ENCODE peak calls at places on chromosomes 12 and 14, in four cellular contexts. H, C, N and P are unnamed samples.

GRCh38 chr14:104732355-104732804 is 8.4 kb downstream of the ADSS1 start:
- DNase-seq in H (peak), N (no peak), C (no peak), P (no peak)

GRCh38 chr12:12486661-12487240 is 75.9 kb downstream of the DUSP16 start:
- DNase-seq in C (no peak), H (no peak), N (no peak), P (peak)

GRCh38 chr12:86551146-86551571 is 295.0 kb upstream of the MGAT4C start:
- DNase-seq in C (no peak), H (no peak), N (no peak), P (no peak)

GRCh38 chr12:6383572-6384498 is at the start of gene LTBR:
- DNase-seq in N (peak), H (peak), C (peak), P (no peak)

GRCh38 chr12:22993639-22994038 is 368.7 kb downstream of the ETNK1 start:
- DNase-seq in C (no peak), N (no peak), H (no peak), P (peak)

GRCh38 chr12:104219361-104219892 is 3.8 kb downstream of the TXNRD1 start:
- DNase-seq in C (peak), H (no peak), N (peak), P (peak)

GRCh38 chr12:1815108-1815507 is 5.3 kb upstream of the LRTM2 start:
- DNase-seq in N (no peak), H (no peak), C (no peak), P (no peak)

GRCh38 chr14:68651652-68652432 is 141.0 kb downstream of the ZFP36L1 start:
- DNase-seq in C (no peak), H (no peak), N (no peak), P (peak)

GRCh38 chr14:35826218-35826951 is at the start of gene BRMS1L:
- DNase-seq in N (peak), H (peak), C (peak), P (peak)

GRCh38 chr12:73867147-73867546 is 670.5 kb upstream of the ATXN7L3B start:
- DNase-seq in H (no peak), C (no peak), N (no peak), P (no peak)

GRCh38 chr14:35754671-35755070 is 54.4 kb downstream of the RALGAPA1 start:
- DNase-seq in N (no peak), H (no peak), C (no peak), P (no peak)

GRCh38 chr12:11754256-11754655 is 104.8 kb downstream of the ETV6 start:
- DNase-seq in C (no peak), H (no peak), N (no peak), P (no peak)

GRCh38 chr14:92040431-92041040 is 677 bp upstream of the TRIP11 start:
- DNase-seq in C (no peak), N (peak), H (no peak), P (peak)

GRCh38 chr12:54039417-54040147 is 6.7 kb downstream of the HOXC5 start:
- DNase-seq in H (no peak), N (no peak), C (no peak), P (no peak)

GRCh38 chr14:58770501-58770982 is 132.8 kb downstream of the DACT1 start:
- DNase-seq in H (no peak), N (no peak), C (no peak), P (no peak)

GRCh38 chr12:123388948-123389559 is 5.1 kb downstream of the KMT5A start:
- DNase-seq in C (no peak), N (no peak), H (no peak), P (no peak)

GRCh38 chr12:118589162-118589561 is 212.8 kb downstream of the SUDS3 start:
- DNase-seq in N (no peak), C (no peak), H (no peak), P (no peak)

GRCh38 chr12:6551496-6552139 is 4.2 kb downstream of the IFFO1 start:
- DNase-seq in N (peak), C (no peak), H (no peak), P (no peak)

GRCh38 chr12:132453361-132454133 is 36.4 kb upstream of the FBRSL1 start:
- DNase-seq in N (no peak), C (peak), H (no peak), P (no peak)

GRCh38 chr14:44149597-44149996 is 357.5 kb downstream of the FSCB start:
- DNase-seq in H (no peak), N (no peak), C (no peak), P (peak)

GRCh38 chr14:101713641-101714349 is 47.7 kb upstream of the PPP2R5C start:
- DNase-seq in C (no peak), H (peak), N (no peak), P (no peak)

GRCh38 chr12:64633940-64634337 is 23.6 kb downstream of the RASSF3 start:
- DNase-seq in N (peak), C (no peak), H (peak), P (no peak)

GRCh38 chr12:68976304-68976915 is 43.4 kb upstream of the CPM start:
- DNase-seq in N (no peak), C (no peak), H (no peak), P (no peak)

GRCh38 chr12:104243551-104243950 is 28.0 kb downstream of the TXNRD1 start:
- DNase-seq in C (peak), H (no peak), N (no peak), P (no peak)

GRCh38 chr12:12191008-12191407 is 75.8 kb downstream of the LRP6 start:
- DNase-seq in N (no peak), H (no peak), C (no peak), P (no peak)

GRCh38 chr14:32826404-32827082 is 112.1 kb upstream of the NPAS3 start:
- DNase-seq in C (no peak), N (peak), H (no peak), P (no peak)

GRCh38 chr14:64238049-64238448 is 56.1 kb downstream of the ESR2 start:
- DNase-seq in H (no peak), N (no peak), C (no peak), P (no peak)
- TF ChIP-seq CTCF in H (no peak), N (no peak), C (no peak), P (no peak)

GRCh38 chr12:79549531-79550271 is 141.1 kb downstream of the PAWR start:
- DNase-seq in N (no peak), H (no peak), C (peak), P (peak)
- H3K4me3 ChIP-seq in N (no peak), H (no peak), C (no peak), P (no peak)

DNA sequence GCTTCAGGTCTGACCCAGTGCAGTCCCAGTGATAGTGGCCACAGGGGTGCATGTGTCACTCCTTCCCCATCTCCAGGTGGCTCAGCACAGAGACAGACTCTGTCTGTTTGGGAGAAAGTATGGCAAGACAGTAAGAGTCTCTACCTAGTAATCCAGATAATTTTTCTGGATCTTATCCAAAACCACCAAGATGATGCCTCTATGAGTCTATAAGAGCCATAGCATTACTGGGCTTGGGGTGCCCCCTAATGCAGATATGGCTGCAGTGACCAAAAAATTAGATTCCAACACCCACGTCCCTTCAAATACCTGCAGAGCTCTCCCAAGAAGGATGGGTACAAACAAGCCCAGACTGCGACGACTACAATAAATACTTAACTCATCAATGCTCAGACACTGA is 123.8 kb downstream of the GRIP1 start:
- DNase-seq in H (no peak), C (no peak), N (no peak), P (no peak)
- TF ChIP-seq CTCF in H (no peak), C (no peak), N (no peak), P (peak)

GRCh38 chr14:89603938-89604480 is 187.0 kb upstream of the FOXN3 start:
- DNase-seq in N (no peak), C (no peak), H (no peak), P (no peak)

GRCh38 chr14:89592961-89593360 is 175.9 kb upstream of the FOXN3 start:
- DNase-seq in H (no peak), N (no peak), C (no peak), P (no peak)

GRCh38 chr14:89600029-89600428 is 183.0 kb upstream of the FOXN3 start:
- DNase-seq in C (no peak), N (no peak), H (no peak), P (no peak)

GRCh38 chr14:89600950-89601826 is 184.2 kb upstream of the FOXN3 start:
- DNase-seq in H (no peak), C (no peak), N (no peak), P (no peak)

GRCh38 chr14:89598548-89599186 is 181.6 kb upstream of the FOXN3 start:
- DNase-seq in C (no peak), H (no peak), N (no peak), P (no peak)
- H3K4me3 ChIP-seq in C (no peak), H (no peak), N (no peak), P (no peak)

DNA sequence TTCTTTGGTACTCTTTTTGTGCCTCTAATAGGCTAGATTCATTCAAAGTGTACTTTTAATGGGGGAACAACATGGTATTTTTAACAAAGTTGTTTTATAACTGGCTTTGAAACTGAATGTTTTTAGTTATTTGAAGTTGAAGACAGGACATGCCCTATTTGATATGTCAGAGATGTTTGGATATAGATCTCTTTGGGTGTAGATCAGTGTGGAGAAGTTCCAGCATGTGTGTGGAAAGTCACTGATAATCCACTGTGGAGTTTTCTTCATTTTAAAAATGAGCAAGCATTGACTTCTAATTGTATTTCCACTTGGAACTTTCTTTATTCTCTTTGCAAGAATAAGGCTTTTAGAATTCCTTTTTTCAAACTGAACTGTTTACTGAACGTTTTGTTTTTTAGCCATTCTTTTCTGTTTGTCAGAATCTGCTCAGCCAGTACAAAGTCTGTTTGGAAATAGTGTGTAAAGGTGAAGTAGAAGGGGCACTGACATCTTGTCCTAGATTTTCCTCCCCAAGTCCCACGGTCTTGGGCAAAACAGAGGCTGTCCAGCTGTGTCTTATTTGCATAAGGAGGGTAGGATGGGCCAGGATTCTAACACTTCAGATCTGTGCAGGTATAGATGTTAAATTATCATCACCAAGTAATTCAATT is 35.0 kb downstream of the TDP1 start:
- DNase-seq in H (no peak), C (no peak), N (no peak), P (no peak)
- TF ChIP-seq CTCF in H (no peak), C (no peak), N (no peak), P (no peak)

DNA sequence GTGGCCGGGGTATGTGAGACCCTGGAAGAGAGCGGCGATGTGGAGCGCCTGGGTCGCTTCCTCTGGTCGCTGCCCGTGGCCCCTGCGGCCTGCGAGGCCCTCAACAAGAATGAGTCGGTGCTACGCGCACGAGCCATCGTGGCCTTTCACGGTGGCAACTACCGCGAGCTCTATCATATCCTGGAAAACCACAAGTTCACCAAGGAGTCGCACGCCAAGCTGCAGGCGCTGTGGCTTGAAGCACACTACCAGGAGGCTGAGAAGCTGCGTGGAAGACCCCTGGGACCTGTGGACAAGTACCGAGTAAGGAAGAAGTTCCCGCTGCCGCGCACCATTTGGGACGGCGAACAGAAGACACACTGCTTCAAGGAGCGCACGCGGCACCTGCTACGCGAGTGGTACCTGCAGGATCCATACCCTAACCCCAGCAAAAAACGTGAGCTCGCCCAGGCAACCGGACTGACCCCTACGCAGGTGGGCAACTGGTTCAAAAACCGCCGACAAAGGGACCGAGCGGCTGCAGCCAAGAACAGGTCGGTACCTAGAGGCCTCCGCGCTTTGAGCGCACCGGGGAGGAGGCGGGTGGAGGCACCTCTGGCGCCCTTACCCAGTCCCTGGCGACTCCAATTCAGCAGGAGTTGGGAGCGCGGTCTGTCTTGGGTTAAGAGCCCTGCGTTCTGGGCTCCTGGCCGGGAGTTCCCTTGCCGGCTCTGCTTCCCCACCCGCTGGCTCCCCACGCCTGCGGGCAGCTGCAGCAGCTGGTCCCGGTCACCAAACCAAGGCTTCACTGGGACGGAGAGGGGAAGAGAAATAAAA is 700 bp downstream of the SIX6 start:
- DNase-seq in N (no peak), C (no peak), H (no peak), P (no peak)
- H3K4me3 ChIP-seq in N (no peak), C (no peak), H (no peak), P (peak)

DNA sequence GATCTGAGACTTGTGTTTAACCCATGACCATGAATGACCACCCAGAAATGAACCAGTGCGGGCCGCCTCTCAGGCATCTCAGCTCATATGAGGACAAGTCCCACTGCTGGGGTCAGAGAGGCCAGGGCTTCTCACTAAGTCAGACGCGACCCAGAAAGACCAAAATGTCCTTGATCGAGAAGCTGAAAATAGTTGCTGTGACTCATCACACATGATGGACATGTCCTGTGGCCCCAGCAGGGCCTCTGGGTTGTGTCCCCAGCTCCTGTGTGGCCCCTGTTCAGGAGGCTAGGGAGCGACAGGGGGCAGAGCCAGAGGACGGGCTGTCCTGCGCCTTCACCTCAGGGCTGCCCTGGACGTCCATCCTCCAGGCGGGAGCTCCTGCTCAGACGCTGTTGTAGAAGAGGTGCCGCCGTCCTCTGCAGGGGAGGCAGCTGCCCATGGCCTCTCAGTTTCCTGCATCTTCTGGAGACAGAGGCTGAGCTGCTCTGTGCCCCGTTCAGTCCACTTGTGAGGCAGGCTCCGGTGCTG is 29.0 kb upstream of the FAM181A start:
- DNase-seq in H (no peak), N (no peak), C (no peak), P (no peak)
- TF ChIP-seq CTCF in H (no peak), N (no peak), C (no peak), P (no peak)